ENCODE peak calls at places on chromosomes 3 and 15, in four cellular contexts. J is A172, S is NCI-H2081 treated with DMSO at 0.1 percent for 48 hours, H is C1 segment of cervical spinal cord. E is an unnamed sample.

GRCh38 chr15:66682246-66682645 is 19.8 kb upstream of the SMAD6 start:
- DNase-seq in H (no peak), S (no peak), J (no peak), E (no peak)

GRCh38 chr3:27533718-27534578 is 49.8 kb upstream of the SLC4A7 start:
- DNase-seq in S (no peak), H (no peak), J (peak), E (peak)

GRCh38 chr3:68919000-68919399 is 13.3 kb downstream of the TAFA4 start:
- DNase-seq in H (no peak), S (no peak), J (peak), E (no peak)

GRCh38 chr15:46681901-46682300 is 1035.4 kb upstream of the SEMA6D start:
- DNase-seq in J (no peak), H (no peak), S (no peak), E (no peak)

GRCh38 chr3:182331356-182331755 is 461.9 kb upstream of the ATP11B start:
- DNase-seq in J (peak), S (no peak), H (no peak), E (no peak)

GRCh38 chr3:100761951-100762350 is 52.7 kb downstream of the TFG start:
- DNase-seq in J (no peak), H (no peak), S (no peak), E (no peak)

GRCh38 chr3:153180860-153181372 is 18.9 kb downstream of the RAP2B start:
- DNase-seq in S (no peak), H (no peak), J (no peak), E (no peak)

GRCh38 chr3:136955813-136956212 is 2.0 kb upstream of the IL20RB start:
- DNase-seq in H (no peak), J (peak), S (no peak), E (peak)

GRCh38 chr3:133674290-133674912 is 12.7 kb upstream of the TOPBP1 start:
- DNase-seq in S (no peak), H (no peak), J (no peak), E (no peak)

GRCh38 chr3:3191675-3192480 is 12.4 kb upstream of the CRBN start:
- DNase-seq in J (no peak), H (no peak), S (no peak), E (no peak)

GRCh38 chr3:33467786-33468185 is 27.6 kb upstream of the UBP1 start:
- DNase-seq in J (no peak), S (no peak), H (no peak), E (peak)

GRCh38 chr15:70437882-70438331 is 325.5 kb downstream of the UACA start:
- DNase-seq in H (no peak), J (no peak), S (no peak), E (no peak)

GRCh38 chr3:187208159-187208558 is 10.9 kb downstream of the RTP1 start:
- DNase-seq in S (no peak), J (peak), H (no peak), E (no peak)

GRCh38 chr3:160637081-160637480 is 39.9 kb upstream of the ARL14 start:
- DNase-seq in S (no peak), J (peak), H (no peak), E (no peak)

GRCh38 chr15:84762840-84763572 is 14.6 kb downstream of the ZNF592 start:
- DNase-seq in S (no peak), H (no peak), J (no peak), E (no peak)

E was measured in HFF-Myc.